ENCODE peak calls at places on chromosome 11, in four cellular contexts. One of them, this sample, is unnamed.

GRCh38 chr11:37623778-37624177 is 1025.7 kb upstream of the RAG2 start:
- DNase-seq in IMR-90: no peak
- DNase-seq in H1: no peak
- DNase-seq in neuronal stem cell: no peak
- DNase-seq in this sample: no peak

GRCh38 chr11:133343951-133344350 is 188.3 kb downstream of the OPCML start:
- DNase-seq in IMR-90: no peak
- DNase-seq in neuronal stem cell: no peak
- DNase-seq in H1: no peak
- DNase-seq in this sample: no peak

GRCh38 chr11:113725411-113725810 is 19.3 kb upstream of the TMPRSS5 start:
- DNase-seq in H1: no peak
- DNase-seq in neuronal stem cell: no peak
- DNase-seq in IMR-90: no peak
- DNase-seq in this sample: no peak

GRCh38 chr11:116778556-116778955 is 5.8 kb upstream of the BUD13 start:
- DNase-seq in IMR-90: peak; percentile 11
- DNase-seq in H1: no peak
- DNase-seq in neuronal stem cell: no peak
- DNase-seq in this sample: no peak

GRCh38 chr11:94869186-94869585 is 101.0 kb downstream of the AMOTL1 start:
- DNase-seq in H1: no peak
- DNase-seq in neuronal stem cell: no peak
- DNase-seq in IMR-90: no peak
- DNase-seq in this sample: no peak

GRCh38 chr11:4030197-4030596 is 64.4 kb upstream of the RRM1 start:
- DNase-seq in H1: no peak
- DNase-seq in neuronal stem cell: no peak
- DNase-seq in IMR-90: no peak
- DNase-seq in this sample: no peak

GRCh38 chr11:125626381-125626950 is 1.5 kb downstream of the CHEK1 start:
- DNase-seq in H1: no peak
- DNase-seq in neuronal stem cell: no peak
- DNase-seq in IMR-90: peak; percentile 16
- DNase-seq in this sample: no peak

GRCh38 chr11:106420048-106420665 is 342.7 kb downstream of the AASDHPPT start:
- DNase-seq in IMR-90: no peak
- DNase-seq in neuronal stem cell: no peak
- DNase-seq in H1: no peak
- DNase-seq in this sample: no peak

GRCh38 chr11:111918390-111919256 is at the start of gene C11orf52:
- DNase-seq in neuronal stem cell: no peak
- DNase-seq in IMR-90: peak; percentile 57
- DNase-seq in H1: peak; percentile 69
- DNase-seq in this sample: peak; percentile 94

GRCh38 chr11:102283088-102283487 is 34.2 kb upstream of the BIRC3 start:
- DNase-seq in IMR-90: peak; percentile 47
- DNase-seq in neuronal stem cell: no peak
- DNase-seq in H1: no peak
- DNase-seq in this sample: no peak

GRCh38 chr11:67409261-67409666 is 5.4 kb downstream of the TBC1D10C start:
- DNase-seq in neuronal stem cell: no peak
- DNase-seq in H1: no peak
- DNase-seq in IMR-90: no peak
- DNase-seq in this sample: no peak

GRCh38 chr11:46332568-46333128 is 14.6 kb upstream of the DGKZ start:
- DNase-seq in H1: peak; percentile 72
- DNase-seq in IMR-90: no peak
- DNase-seq in neuronal stem cell: no peak
- DNase-seq in this sample: peak; percentile 53

GRCh38 chr11:35621620-35622019 is 3.4 kb downstream of the FJX1 start:
- DNase-seq in neuronal stem cell: no peak
- DNase-seq in H1: no peak
- DNase-seq in IMR-90: no peak
- DNase-seq in this sample: no peak

GRCh38 chr11:35121326-35121865 is 17.6 kb upstream of the CD44 start:
- DNase-seq in IMR-90: no peak
- DNase-seq in neuronal stem cell: no peak
- DNase-seq in H1: no peak
- DNase-seq in this sample: no peak

GRCh38 chr11:106072804-106073203 is 4.3 kb downstream of the KBTBD3 start:
- DNase-seq in neuronal stem cell: no peak
- DNase-seq in H1: no peak
- DNase-seq in IMR-90: no peak
- DNase-seq in this sample: no peak

GRCh38 chr11:86672007-86672621 is at the start of gene ME3:
- DNase-seq in IMR-90: peak; percentile 44
- DNase-seq in H1: peak; percentile 76
- DNase-seq in neuronal stem cell: peak; percentile 42
- DNase-seq in this sample: peak; percentile 61

GRCh38 chr11:86161373-86162255 is 82.9 kb upstream of the EED start:
- DNase-seq in neuronal stem cell: no peak
- DNase-seq in H1: no peak
- DNase-seq in IMR-90: no peak
- DNase-seq in this sample: no peak

GRCh38 chr11:105155679-105156078 is 16.1 kb upstream of the CARD18 start:
- DNase-seq in neuronal stem cell: no peak
- DNase-seq in H1: no peak
- DNase-seq in IMR-90: no peak
- DNase-seq in this sample: peak; percentile 26

GRCh38 chr11:128210148-128210940 is 377.0 kb downstream of the ETS1 start:
- DNase-seq in H1: no peak
- DNase-seq in neuronal stem cell: no peak
- DNase-seq in IMR-90: peak; percentile 94
- DNase-seq in this sample: peak; percentile 53

GRCh38 chr11:67355794-67356550 is 2.6 kb upstream of the POLD4 start:
- DNase-seq in IMR-90: no peak
- DNase-seq in neuronal stem cell: no peak
- DNase-seq in H1: no peak
- DNase-seq in this sample: no peak

GRCh38 chr11:86388198-86388597 is 13.5 kb downstream of the CCDC81 start:
- DNase-seq in IMR-90: no peak
- DNase-seq in H1: no peak
- DNase-seq in neuronal stem cell: no peak
- DNase-seq in this sample: no peak

GRCh38 chr11:86172894-86173293 is 71.7 kb upstream of the EED start:
- DNase-seq in neuronal stem cell: no peak
- DNase-seq in IMR-90: peak; percentile 55
- DNase-seq in H1: no peak
- DNase-seq in this sample: no peak

GRCh38 chr11:11486002-11486401 is 133.0 kb upstream of the CSNK2A3 start:
- DNase-seq in IMR-90: no peak
- DNase-seq in H1: no peak
- DNase-seq in neuronal stem cell: no peak
- DNase-seq in this sample: no peak

GRCh38 chr11:112999518-112999917 is 38.3 kb downstream of the NCAM1 start:
- DNase-seq in neuronal stem cell: no peak
- DNase-seq in IMR-90: no peak
- DNase-seq in H1: no peak
- DNase-seq in this sample: no peak

GRCh38 chr11:60763692-60764369 is 7.2 kb downstream of the MS4A15 start:
- DNase-seq in neuronal stem cell: no peak
- DNase-seq in IMR-90: no peak
- DNase-seq in H1: no peak
- DNase-seq in this sample: no peak

GRCh38 chr11:33722579-33723234 is 13.5 kb downstream of the CD59 start:
- DNase-seq in H1: no peak
- DNase-seq in neuronal stem cell: no peak
- DNase-seq in IMR-90: peak; percentile 80
- DNase-seq in this sample: no peak
- H2AK5ac ChIP-seq in H1: no peak overlapping the region
- H2AK5ac ChIP-seq in neuronal stem cell: no peak overlapping the region
- H2AK5ac ChIP-seq in IMR-90: peak overlapping the region; percentile 98
- H2AK5ac ChIP-seq in this sample: no peak overlapping the region

GRCh38 chr11:75150879-75151278 is at the start of gene SLCO2B1:
- DNase-seq in IMR-90: no peak
- DNase-seq in H1: no peak
- DNase-seq in neuronal stem cell: no peak
- DNase-seq in this sample: no peak

GRCh38 chr11:75152090-75152489 is 1.2 kb downstream of the SLCO2B1 start:
- DNase-seq in H1: no peak
- DNase-seq in IMR-90: no peak
- DNase-seq in neuronal stem cell: no peak
- DNase-seq in this sample: no peak

GRCh38 chr11:75154646-75155569 is 4.0 kb downstream of the SLCO2B1 start:
- DNase-seq in H1: no peak
- DNase-seq in neuronal stem cell: no peak
- DNase-seq in IMR-90: no peak
- DNase-seq in this sample: no peak

GRCh38 chr11:75151346-75152047 is 590 bp downstream of the SLCO2B1 start:
- DNase-seq in neuronal stem cell: no peak
- DNase-seq in H1: no peak
- DNase-seq in IMR-90: no peak
- DNase-seq in this sample: no peak

DNA sequence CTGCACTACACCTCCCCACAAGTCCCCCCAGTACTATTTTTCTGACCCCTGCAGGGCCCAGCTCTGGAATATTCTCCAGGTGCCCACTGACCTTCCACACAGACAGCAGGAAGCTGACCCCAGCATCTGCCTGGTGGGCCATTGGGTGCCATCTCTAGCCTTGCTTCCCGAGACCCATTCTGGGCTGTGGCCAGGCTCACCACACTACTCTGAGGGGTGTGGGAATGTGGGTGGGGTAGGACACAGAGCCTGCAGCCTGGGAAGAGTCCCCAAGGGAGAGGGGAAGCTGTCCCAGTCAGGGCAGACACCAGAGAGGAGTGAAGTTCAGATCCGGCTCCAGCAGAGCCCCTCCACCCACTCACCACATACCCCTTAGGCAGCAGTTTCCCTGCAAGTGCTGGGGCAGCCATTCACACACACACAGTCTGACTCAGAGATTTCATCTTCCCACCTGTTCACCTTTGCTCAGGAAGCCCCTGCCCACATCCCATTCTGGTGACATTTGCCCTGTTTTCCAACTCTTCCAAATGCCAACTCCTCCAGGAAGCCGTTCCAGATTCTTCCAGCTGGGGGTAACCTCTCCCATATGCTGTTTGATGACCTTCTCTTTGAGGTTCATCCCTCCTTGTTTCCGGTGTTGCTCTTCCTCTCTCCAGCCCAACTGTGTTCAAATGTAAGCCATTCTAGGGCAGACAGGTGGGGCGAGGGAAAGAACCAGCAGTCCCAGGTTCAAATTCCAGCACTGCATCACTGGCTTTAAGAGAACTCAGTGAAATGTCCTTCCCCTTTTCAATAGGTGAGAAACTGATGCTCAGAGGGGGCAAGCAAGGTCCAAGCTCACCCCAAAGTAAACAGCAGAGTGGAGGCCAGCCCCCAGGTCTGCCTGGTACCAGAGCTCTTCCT is 2.0 kb downstream of the SLCO2B1 start:
- DNase-seq in IMR-90: no peak
- DNase-seq in H1: no peak
- DNase-seq in neuronal stem cell: no peak
- DNase-seq in this sample: no peak
- H3K27ac ChIP-seq in IMR-90: no peak overlapping the region
- H3K27ac ChIP-seq in H1: no peak overlapping the region
- H3K27ac ChIP-seq in neuronal stem cell: no peak overlapping the region
- H3K27ac ChIP-seq in this sample: no peak overlapping the region

DNA sequence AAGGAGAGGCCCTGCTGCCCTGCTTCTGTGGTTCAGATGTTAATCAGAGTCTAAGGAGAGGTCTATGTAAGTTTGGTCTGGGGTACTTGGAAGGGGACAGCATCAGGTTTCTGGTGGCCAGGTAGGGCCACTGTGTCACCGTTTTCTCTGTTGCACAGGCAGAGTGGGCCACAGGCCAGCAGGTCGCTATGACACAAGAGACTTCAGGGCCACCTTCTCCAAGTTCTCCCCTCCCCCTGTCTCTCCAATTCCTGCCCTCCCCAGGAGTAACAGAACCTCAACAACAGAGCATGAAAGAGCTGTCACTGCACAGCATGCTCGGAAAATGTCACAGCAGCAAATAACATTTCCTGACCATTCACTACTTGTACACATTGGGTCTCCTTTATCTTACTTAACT is 58.6 kb downstream of the MPPED2 start:
- DNase-seq in neuronal stem cell: no peak
- DNase-seq in IMR-90: no peak
- DNase-seq in H1: no peak
- DNase-seq in this sample: no peak
- H3K9ac ChIP-seq in neuronal stem cell: no peak overlapping the region
- H3K9ac ChIP-seq in IMR-90: no peak overlapping the region
- H3K9ac ChIP-seq in H1: no peak overlapping the region
- H3K9ac ChIP-seq in this sample: no peak overlapping the region

GRCh38 chr11:64876226-64876750 is 2.1 kb downstream of the EHD1 start:
- DNase-seq in IMR-90: no peak
- DNase-seq in neuronal stem cell: no peak
- DNase-seq in H1: no peak
- DNase-seq in this sample: no peak

GRCh38 chr11:64876835-64877341 is 1.5 kb downstream of the EHD1 start:
- DNase-seq in IMR-90: peak; percentile 46
- DNase-seq in H1: no peak
- DNase-seq in neuronal stem cell: no peak
- DNase-seq in this sample: no peak

GRCh38 chr11:64874841-64875240 is 3.6 kb downstream of the EHD1 start:
- DNase-seq in IMR-90: no peak
- DNase-seq in H1: no peak
- DNase-seq in neuronal stem cell: no peak
- DNase-seq in this sample: no peak

GRCh38 chr11:64874308-64874707 is 4.1 kb downstream of the EHD1 start:
- DNase-seq in H1: no peak
- DNase-seq in IMR-90: peak; percentile 47
- DNase-seq in neuronal stem cell: no peak
- DNase-seq in this sample: no peak

GRCh38 chr11:64875369-64876225 is 2.8 kb downstream of the EHD1 start:
- DNase-seq in IMR-90: no peak
- DNase-seq in H1: no peak
- DNase-seq in neuronal stem cell: no peak
- DNase-seq in this sample: no peak
- H2AK5ac ChIP-seq in IMR-90: peak overlapping the region; percentile 72
- H2AK5ac ChIP-seq in H1: no peak overlapping the region
- H2AK5ac ChIP-seq in neuronal stem cell: no peak overlapping the region
- H2AK5ac ChIP-seq in this sample: no peak overlapping the region

This sample was measured in H9.